ENCODE peak calls at places on chromosomes 6 and 20, in five cellular contexts. O is H1, U is K562, Q is HCT116, I is SK-N-SH. B is an unnamed sample.

GRCh38 chr6:37585523-37585905 is 85.8 kb upstream of the CCDC167 start:
- DNase-seq in O (no peak), U (no peak), Q (no peak), I (no peak), B (no peak)

GRCh38 chr6:56073315-56073714 is 174.1 kb downstream of the COL21A1 start:
- DNase-seq in O (no peak), U (no peak), Q (no peak), I (no peak), B (no peak)

GRCh38 chr6:41315943-41316342 is 19.5 kb upstream of the NCR2 start:
- DNase-seq in O (no peak), U (no peak), Q (no peak), I (no peak), B (no peak)

GRCh38 chr6:110232456-110232855 is 52.2 kb downstream of the CDC40 start:
- DNase-seq in O (no peak), U (no peak), Q (no peak), I (no peak), B (no peak)

GRCh38 chr6:159778131-159778530 is 11.3 kb downstream of the TCP1 start:
- DNase-seq in O (no peak), U (no peak), Q (no peak), I (no peak), B (no peak)

GRCh38 chr6:153401751-153402150 is 270.7 kb upstream of the RGS17 start:
- DNase-seq in O (no peak), U (no peak), Q (no peak), I (no peak), B (no peak)

GRCh38 chr6:156427345-156427744 is 349.8 kb upstream of the ARID1B start:
- DNase-seq in O (no peak), U (no peak), Q (no peak), I (no peak), B (no peak)

GRCh38 chr6:114863610-114864009 is 520.8 kb upstream of the HS3ST5 start:
- DNase-seq in O (no peak), U (no peak), Q (no peak), I (no peak), B (no peak)

GRCh38 chr20:33229843-33230242 is 6.0 kb upstream of the BPIFA1 start:
- DNase-seq in O (no peak), U (no peak), Q (no peak), I (no peak), B (no peak)

GRCh38 chr6:124197148-124197547 is 393.5 kb downstream of the NKAIN2 start:
- DNase-seq in O (no peak), U (no peak), Q (no peak), I (no peak), B (no peak)

GRCh38 chr6:81863123-81863522 is 110.6 kb upstream of the TENT5A start:
- DNase-seq in O (no peak), U (no peak), Q (no peak), I (no peak), B (no peak)

GRCh38 chr6:110811187-110811586 is 4.1 kb downstream of the CDK19 start:
- DNase-seq in O (no peak), U (no peak), Q (no peak), I (no peak), B (no peak)

GRCh38 chr6:43977404-43978111 is 149.7 kb downstream of the MRPL14 start:
- DNase-seq in O (no peak), U (no peak), Q (no peak), I (no peak), B (no peak)

GRCh38 chr6:83270971-83271714 is 78.0 kb downstream of the RWDD2A start:
- DNase-seq in O (no peak), U (no peak), Q (peak; percentile 55), I (no peak), B (no peak)

GRCh38 chr6:134132494-134133141 is 80.2 kb upstream of the SLC2A12 start:
- DNase-seq in O (no peak), U (no peak), Q (no peak), I (no peak), B (no peak)

GRCh38 chr6:119040636-119041035 is 37.8 kb downstream of the FAM184A start:
- DNase-seq in O (no peak), U (no peak), Q (no peak), I (no peak), B (no peak)

GRCh38 chr20:32445539-32446273 is 87.6 kb downstream of the ASXL1 start:
- DNase-seq in O (no peak), U (no peak), Q (no peak), I (peak; percentile 87), B (no peak)

GRCh38 chr20:35663813-35664543 is 722 bp downstream of the CPNE1 start:
- DNase-seq in O (no peak), U (peak; percentile 39), Q (peak; percentile 6), I (peak; percentile 59), B (peak; percentile 59)

GRCh38 chr20:50848846-50849673 is 54.2 kb downstream of the BCAS4 start:
- DNase-seq in O (no peak), U (no peak), Q (no peak), I (peak; percentile 76), B (no peak)

GRCh38 chr6:299050-299980 is 7.0 kb downstream of the DUSP22 start:
- DNase-seq in O (no peak), U (no peak), Q (no peak), I (no peak), B (no peak)

GRCh38 chr6:6834356-6835342 is 246.1 kb downstream of the LY86 start:
- DNase-seq in O (no peak), U (no peak), Q (no peak), I (no peak), B (peak; percentile 21)

GRCh38 chr6:81241717-81242116 is 510.8 kb downstream of the TENT5A start:
- DNase-seq in O (no peak), U (no peak), Q (peak; percentile 27), I (peak; percentile 23), B (peak; percentile 44)

GRCh38 chr6:42378536-42378935 is 73.2 kb downstream of the TRERF1 start:
- DNase-seq in O (no peak), U (no peak), Q (no peak), I (no peak), B (no peak)

GRCh38 chr6:68689910-68690309 is 54.8 kb downstream of the ADGRB3 start:
- DNase-seq in O (no peak), U (no peak), Q (no peak), I (no peak), B (peak; percentile 5)

GRCh38 chr20:51914758-51915157 is 112.4 kb upstream of the SALL4 start:
- DNase-seq in O (no peak), U (no peak), Q (no peak), I (peak; percentile 78), B (no peak)

GRCh38 chr20:49496526-49497216 is 14.2 kb upstream of the KCNB1 start:
- DNase-seq in O (no peak), U (no peak), Q (no peak), I (no peak), B (no peak)

GRCh38 chr20:45752747-45753146 is 30.6 kb downstream of the SPINT4 start:
- DNase-seq in O (no peak), U (no peak), Q (no peak), I (no peak), B (no peak)

GRCh38 chr20:10802201-10802600 is 128.4 kb upstream of the JAG1 start:
- DNase-seq in O (no peak), U (no peak), Q (no peak), I (no peak), B (no peak)

GRCh38 chr20:59462249-59462648 is 142.1 kb upstream of the PHACTR3 start:
- DNase-seq in O (no peak), U (no peak), Q (no peak), I (no peak), B (no peak)

GRCh38 chr20:59466107-59466815 is 138.1 kb upstream of the PHACTR3 start:
- DNase-seq in O (no peak), U (no peak), Q (no peak), I (no peak), B (no peak)

GRCh38 chr20:59460352-59460751 is 144.0 kb upstream of the PHACTR3 start:
- DNase-seq in O (no peak), U (no peak), Q (no peak), I (no peak), B (no peak)

GRCh38 chr20:59459586-59459985 is 144.8 kb upstream of the PHACTR3 start:
- DNase-seq in O (no peak), U (no peak), Q (no peak), I (no peak), B (no peak)

GRCh38 chr20:59463541-59463940 is 140.8 kb upstream of the PHACTR3 start:
- DNase-seq in O (no peak), U (no peak), Q (no peak), I (no peak), B (no peak)
- TF ChIP-seq JUND in O (no peak), U (no peak), Q (no peak), I (no peak), B (no peak)

DNA sequence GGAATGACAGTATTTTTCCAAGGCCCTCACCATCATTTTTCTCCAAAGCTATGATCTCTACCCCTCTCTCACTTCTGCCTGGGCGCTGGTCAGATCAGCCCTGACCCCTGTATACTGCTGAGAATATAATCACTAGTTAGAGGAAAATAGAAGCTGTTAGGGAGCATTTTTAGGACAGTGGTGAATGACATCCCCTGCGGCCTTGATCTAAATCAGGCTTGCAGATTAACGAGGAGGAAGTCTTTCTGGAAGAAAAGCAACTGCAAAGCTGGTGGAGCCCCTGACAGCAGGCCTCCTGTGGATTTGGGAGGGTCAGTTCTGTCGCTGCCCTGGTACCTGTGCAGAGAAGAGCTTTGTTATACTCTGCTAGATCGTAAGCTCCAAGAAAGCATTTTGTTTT is 107.9 kb downstream of the RPP40 start:
- DNase-seq in O (no peak), U (no peak), Q (no peak), I (no peak), B (no peak)
- TF ChIP-seq JUND in O (no peak), U (no peak), Q (no peak), I (no peak), B (no peak)

DNA sequence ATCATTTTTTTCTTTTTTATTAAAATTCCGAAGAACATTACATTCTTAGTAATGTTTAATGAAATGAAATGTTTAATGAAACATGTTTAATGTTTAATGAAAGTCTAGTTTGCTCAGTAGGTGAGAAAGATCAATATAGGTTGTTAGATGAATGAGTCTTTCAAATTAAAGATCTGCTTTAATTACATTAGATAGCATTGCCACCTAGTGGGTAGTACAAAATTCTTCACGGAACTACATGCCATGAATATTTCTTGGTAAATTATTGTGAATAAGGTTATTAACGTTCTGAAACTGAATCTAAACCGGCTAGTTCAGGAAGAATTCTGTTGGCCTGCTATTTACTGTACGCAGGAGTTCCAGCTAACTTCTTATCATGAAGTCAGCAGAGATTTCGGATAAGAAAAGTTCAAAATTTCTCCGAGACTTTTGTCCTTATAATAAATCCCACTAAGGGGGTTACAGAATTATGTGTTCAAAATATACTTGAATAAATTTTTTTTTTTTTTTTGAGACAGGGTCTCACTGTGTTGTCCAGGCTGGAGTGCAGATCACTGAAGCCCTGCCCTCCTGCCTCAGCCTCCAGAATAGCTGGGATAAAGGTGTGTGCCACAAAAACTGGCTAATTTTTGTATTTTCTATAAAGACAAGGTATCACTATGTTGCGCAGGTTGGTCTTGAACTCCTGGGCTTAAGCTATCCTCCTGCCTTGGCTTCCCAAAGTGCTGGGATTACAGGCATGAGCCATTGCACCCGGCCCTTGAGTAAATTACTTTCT is 7.9 kb upstream of the GMNN start:
- DNase-seq in O (no peak), U (no peak), Q (no peak), I (peak; percentile 36), B (peak; percentile 50)
- TF ChIP-seq JUND in O (no peak), U (no peak), Q (no peak), I (no peak), B (no peak)

DNA sequence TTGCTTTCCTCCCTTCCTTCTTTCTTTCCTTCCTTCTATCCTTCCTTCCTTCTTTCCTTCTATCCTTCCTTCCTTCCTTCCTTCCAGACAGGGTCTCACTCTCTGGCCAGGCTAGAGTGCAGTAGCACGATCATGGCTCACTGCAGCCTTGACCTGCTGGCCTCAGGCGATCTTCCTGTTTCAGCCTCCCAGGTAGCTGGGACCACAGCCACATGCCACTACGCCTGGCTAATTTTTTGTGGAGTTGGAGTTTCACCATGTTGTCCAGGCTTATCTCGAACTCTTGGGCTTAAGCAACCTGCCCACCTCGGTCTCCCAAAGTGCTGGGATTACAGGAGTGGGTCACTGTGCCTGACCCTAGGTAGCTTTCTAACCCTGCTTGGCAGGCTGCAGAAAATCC is 12.2 kb upstream of the SEC63 start:
- DNase-seq in O (no peak), U (no peak), Q (no peak), I (no peak), B (no peak)
- TF ChIP-seq JUND in O (no peak), U (no peak), Q (no peak), I (no peak), B (no peak)

B was measured in T47D.